ENCODE peak calls at places on chromosomes 7 and 10, in seven cellular contexts. V, X, Y, R, U, J and Q are unnamed samples. For H3K4me1, the result is how much of the 10 kb centered on the place peaks cover.

GRCh38 chr7:155669717-155670505 is 25.4 kb downstream of the RBM33 start:
- DNase-seq in V (no peak), X (peak), Y (no peak), R (no peak), U (no peak), J (no peak), Q (no peak)

GRCh38 chr7:150941983-150942590 is 36.0 kb downstream of the KCNH2 start:
- DNase-seq in V (peak), X (peak), Y (no peak), R (peak), U (no peak), J (peak), Q (no peak)

GRCh38 chr7:130393095-130393494 is 12.8 kb downstream of the CPA1 start:
- DNase-seq in V (no peak), X (peak), Y (no peak), R (no peak), U (no peak), J (no peak), Q (no peak)

GRCh38 chr10:47421057-47421952 is 37.2 kb upstream of the ZNF488 start:
- DNase-seq in V (no peak), X (peak), Y (no peak), R (no peak), U (no peak), J (no peak), Q (no peak)

GRCh38 chr10:58177362-58177947 is 90.2 kb downstream of the IPMK start:
- DNase-seq in V (no peak), X (peak), Y (peak), R (peak), U (no peak), J (no peak), Q (no peak)

GRCh38 chr10:124035928-124036558 is 57.4 kb downstream of the CHST15 start:
- DNase-seq in V (peak), X (no peak), Y (peak), R (no peak), U (peak), J (no peak), Q (peak)

GRCh38 chr7:66883716-66884115 is 37.3 kb upstream of the TMEM248 start:
- DNase-seq in V (no peak), X (no peak), Y (no peak), R (no peak), U (no peak), J (no peak), Q (no peak)

GRCh38 chr10:75773139-75773801 is 341.8 kb downstream of the LRMDA start:
- DNase-seq in V (no peak), X (peak), Y (peak), R (no peak), U (no peak), J (peak), Q (no peak)

GRCh38 chr10:661891-662605 is 27.4 kb downstream of the DIP2C start:
- DNase-seq in V (peak), X (no peak), Y (no peak), R (no peak), U (no peak), J (no peak), Q (no peak)

GRCh38 chr7:85564861-85565630 is 378.2 kb upstream of the SEMA3D start:
- DNase-seq in V (no peak), X (peak), Y (no peak), R (no peak), U (no peak), J (no peak), Q (no peak)

GRCh38 chr7:122520961-122521555 is 177.9 kb downstream of the RNF133 start:
- DNase-seq in V (no peak), X (no peak), Y (no peak), R (no peak), U (no peak), J (no peak), Q (no peak)

GRCh38 chr10:95445837-95446347 is 115.3 kb downstream of the SORBS1 start:
- DNase-seq in V (peak), X (peak), Y (peak), R (no peak), U (peak), J (peak), Q (peak)

GRCh38 chr7:158413962-158414961 is 173.4 kb downstream of the PTPRN2 start:
- DNase-seq in V (no peak), X (no peak), Y (peak), R (no peak), U (no peak), J (no peak), Q (no peak)

GRCh38 chr10:3945026-3945425 is 160.0 kb upstream of the KLF6 start:
- DNase-seq in V (no peak), X (no peak), Y (no peak), R (no peak), U (no peak), J (no peak), Q (no peak)

GRCh38 chr10:129960493-129961273 is 3.4 kb downstream of the EBF3 start:
- DNase-seq in V (no peak), X (peak), Y (no peak), R (no peak), U (no peak), J (no peak), Q (no peak)

GRCh38 chr10:129962558-129963075 is 1.5 kb downstream of the EBF3 start:
- DNase-seq in V (no peak), X (no peak), Y (no peak), R (no peak), U (no peak), J (no peak), Q (no peak)

GRCh38 chr10:129962092-129962494 is 2.0 kb downstream of the EBF3 start:
- DNase-seq in V (no peak), X (peak), Y (no peak), R (no peak), U (no peak), J (no peak), Q (no peak)

GRCh38 chr10:129959544-129960492 is 4.3 kb downstream of the EBF3 start:
- DNase-seq in V (no peak), X (peak), Y (no peak), R (no peak), U (no peak), J (no peak), Q (no peak)

GRCh38 chr10:129961274-129961839 is 2.7 kb downstream of the EBF3 start:
- DNase-seq in V (no peak), X (peak), Y (no peak), R (no peak), U (no peak), J (no peak), Q (no peak)
- H3K4me3 ChIP-seq in V (no peak), X (no peak), Y (no peak), R (no peak), U (no peak), J (no peak), Q (no peak)

DNA sequence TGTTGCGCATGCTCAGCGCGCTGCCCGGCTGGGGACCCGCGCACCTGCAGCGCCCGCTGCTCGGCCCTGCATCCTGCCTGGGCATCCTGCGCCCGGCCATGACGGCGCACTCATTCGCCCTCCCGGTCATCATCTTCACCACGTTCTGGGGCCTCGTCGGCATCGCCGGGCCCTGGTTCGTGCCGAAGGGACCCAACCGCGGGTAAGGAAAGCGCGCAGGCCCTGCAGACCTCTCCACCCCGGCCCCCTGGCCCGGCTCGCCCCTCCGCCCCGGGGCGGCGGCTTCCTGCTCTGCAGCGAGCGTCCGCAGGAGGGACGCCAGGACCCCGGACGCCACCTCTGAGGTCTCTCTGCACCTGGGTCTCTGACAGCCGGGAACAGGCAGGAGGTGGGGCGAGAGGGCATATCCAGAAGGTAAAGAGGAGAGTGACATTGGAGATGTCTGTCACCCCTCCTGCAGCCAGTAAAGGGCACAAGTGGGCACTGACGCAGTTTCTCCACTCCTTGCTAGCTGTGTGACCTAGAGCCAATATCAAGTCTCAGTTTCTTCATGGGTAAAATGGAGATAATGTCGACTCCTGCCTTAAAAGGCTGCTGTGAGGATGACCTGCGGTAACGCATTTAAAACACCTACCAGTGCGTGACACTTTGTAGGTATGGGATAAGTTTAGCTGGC is at the start of gene ATP6V0E2:
- DNase-seq in V (no peak), X (no peak), Y (no peak), R (no peak), U (no peak), J (no peak), Q (no peak)
- H3K27ac ChIP-seq in V (peak), X (peak), Y (peak), R (peak), U (peak), J (peak), Q (peak)

GRCh38 chr7:73828107-73828803 is 2.5 kb upstream of the CLDN4 start:
- DNase-seq in V (peak), X (peak), Y (peak), R (no peak), U (no peak), J (no peak), Q (peak)

GRCh38 chr7:73828972-73829371 is 1.8 kb upstream of the CLDN4 start:
- DNase-seq in V (no peak), X (no peak), Y (no peak), R (no peak), U (no peak), J (no peak), Q (no peak)

GRCh38 chr7:73830618-73830871 is 251 bp upstream of the CLDN4 start:
- DNase-seq in V (no peak), X (no peak), Y (no peak), R (no peak), U (no peak), J (no peak), Q (no peak)

GRCh38 chr7:73829921-73830617 is 727 bp upstream of the CLDN4 start:
- DNase-seq in V (peak), X (no peak), Y (no peak), R (no peak), U (no peak), J (no peak), Q (peak)

GRCh38 chr7:73829505-73829904 is 1.3 kb upstream of the CLDN4 start:
- DNase-seq in V (peak), X (no peak), Y (no peak), R (no peak), U (no peak), J (no peak), Q (no peak)
- H3K4me1 ChIP-seq in V (half or more), X (under half), Y (half or more), R (under half), U (under half), J (half or more), Q (under half)

GRCh38 chr10:14692344-14693199 is 82.1 kb downstream of the FAM107B start:
- DNase-seq in V (peak), X (no peak), Y (no peak), R (no peak), U (no peak), J (no peak), Q (no peak)
- H3K4me3 ChIP-seq in V (no peak), X (no peak), Y (no peak), R (no peak), U (no peak), J (no peak), Q (no peak)